ENCODE peak calls at places on chromosome 15, in seven cellular contexts. P is GM23338, G is lower lobe of right lung, T is Caco-2, N is GM23248, U is psoas muscle, R is stomach. I is an unnamed sample. For H3K27me3, the result is how much of the 10 kb centered on the place peaks cover.

GRCh38 chr15:98363416-98363815 is 284.9 kb upstream of the IGF1R start:
- DNase-seq in R (no peak), G (no peak), N (no peak), P (no peak), T (no peak), U (no peak), I (no peak)

GRCh38 chr15:82624008-82624407 is 23.2 kb downstream of the CPEB1 start:
- DNase-seq in R (no peak), U (no peak), G (no peak), T (peak), N (peak), P (no peak), I (no peak)

GRCh38 chr15:66943456-66944095 is 121.8 kb upstream of the SMAD3 start:
- DNase-seq in R (peak), T (no peak), P (peak), G (no peak), N (no peak), U (no peak), I (peak)

GRCh38 chr15:44082558-44083151 is 112.4 kb downstream of the FRMD5 start:
- DNase-seq in U (no peak), P (no peak), G (no peak), N (peak), R (no peak), T (no peak), I (no peak)

GRCh38 chr15:62394079-62394478 is 229.0 kb upstream of the C2CD4B start:
- DNase-seq in P (no peak), R (no peak), N (peak), G (no peak), T (no peak), U (no peak), I (no peak)

GRCh38 chr15:58951388-58952060 is 18.0 kb upstream of the SLTM start:
- DNase-seq in P (no peak), T (no peak), U (no peak), G (no peak), N (peak), R (no peak), I (no peak)

GRCh38 chr15:66486887-66487286 is 10.7 kb downstream of the SNAPC5 start:
- DNase-seq in T (no peak), P (no peak), N (no peak), G (no peak), U (no peak), R (no peak), I (no peak)

GRCh38 chr15:61474796-61475195 is 245.7 kb upstream of the RORA start:
- DNase-seq in T (no peak), P (no peak), U (no peak), G (no peak), N (no peak), R (no peak), I (no peak)

GRCh38 chr15:69919816-69920215 is 177.9 kb downstream of the TLE3 start:
- DNase-seq in R (no peak), U (no peak), N (no peak), G (no peak), P (peak), T (no peak), I (no peak)

GRCh38 chr15:65175511-65175910 is 9.6 kb downstream of the CLPX start:
- DNase-seq in U (no peak), N (no peak), R (no peak), T (no peak), P (no peak), G (no peak), I (no peak)

GRCh38 chr15:58457466-58457965 is 25.7 kb downstream of the LIPC start:
- DNase-seq in T (no peak), U (no peak), N (peak), R (no peak), G (no peak), P (no peak), I (no peak)

GRCh38 chr15:31197497-31198414 is 96.2 kb upstream of the TRPM1 start:
- DNase-seq in R (peak), G (peak), U (no peak), T (peak), N (peak), P (peak), I (no peak)

GRCh38 chr15:39466428-39466827 is 114.5 kb upstream of the THBS1 start:
- DNase-seq in T (no peak), G (peak), R (peak), P (peak), U (peak), N (peak), I (no peak)

GRCh38 chr15:30919877-30920550 is 16.3 kb downstream of the FAN1 start:
- DNase-seq in G (no peak), U (no peak), R (no peak), P (no peak), N (no peak), T (no peak), I (no peak)

GRCh38 chr15:59307164-59307535 is 65.5 kb downstream of the MYO1E start:
- DNase-seq in G (no peak), U (no peak), T (no peak), P (no peak), R (no peak), N (no peak), I (no peak)

GRCh38 chr15:75565062-75565970 is 13.8 kb downstream of the PTPN9 start:
- DNase-seq in U (no peak), T (peak), R (no peak), G (no peak), P (no peak), N (peak), I (no peak)

DNA sequence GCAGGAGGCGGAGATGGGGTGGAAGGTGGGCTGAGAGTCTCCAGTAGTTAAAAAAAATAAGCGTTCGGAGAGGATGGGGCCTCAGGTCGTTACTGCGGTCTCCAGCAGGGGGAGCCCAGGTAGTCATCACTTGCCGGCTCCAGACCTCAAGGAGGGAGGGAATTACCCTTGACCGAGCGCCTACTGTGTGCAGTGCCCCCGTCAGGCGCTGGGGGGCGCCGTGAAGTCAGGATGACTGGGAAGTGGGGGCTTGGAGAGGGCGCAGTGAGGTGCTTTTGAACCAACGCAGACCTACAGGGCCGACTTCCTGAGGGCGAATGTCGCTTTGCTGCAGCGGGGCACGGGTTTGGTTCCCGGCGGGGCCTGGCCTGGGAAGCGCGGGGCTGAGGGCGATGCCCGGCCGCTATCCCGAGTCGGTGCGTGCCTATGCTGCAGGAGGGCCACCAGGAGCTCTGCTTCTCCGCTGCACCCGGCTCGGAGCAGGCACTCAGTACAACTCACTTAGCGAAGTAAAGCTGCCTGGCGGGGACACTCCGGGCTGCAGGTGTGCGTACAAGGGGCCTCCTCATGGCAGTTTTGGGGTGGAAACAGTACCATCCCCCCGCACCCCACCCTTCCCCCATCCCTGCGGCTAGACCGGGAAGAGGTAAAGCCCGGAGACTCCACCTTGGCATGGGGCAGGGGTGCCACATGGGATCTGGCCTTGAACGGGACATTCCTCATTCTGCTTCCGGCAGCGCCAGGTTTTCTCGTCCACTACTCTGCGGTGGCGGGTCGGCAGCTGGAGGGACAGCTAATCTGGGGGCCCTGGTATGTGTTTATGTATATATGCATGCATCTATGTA is 79.8 kb downstream of the RHCG start:
- DNase-seq in P (peak), R (peak), N (peak), G (peak), U (peak), T (peak), I (no peak)
- H3K4me3 ChIP-seq in P (peak), R (no peak), N (no peak), G (no peak), U (no peak), T (no peak), I (no peak)

DNA sequence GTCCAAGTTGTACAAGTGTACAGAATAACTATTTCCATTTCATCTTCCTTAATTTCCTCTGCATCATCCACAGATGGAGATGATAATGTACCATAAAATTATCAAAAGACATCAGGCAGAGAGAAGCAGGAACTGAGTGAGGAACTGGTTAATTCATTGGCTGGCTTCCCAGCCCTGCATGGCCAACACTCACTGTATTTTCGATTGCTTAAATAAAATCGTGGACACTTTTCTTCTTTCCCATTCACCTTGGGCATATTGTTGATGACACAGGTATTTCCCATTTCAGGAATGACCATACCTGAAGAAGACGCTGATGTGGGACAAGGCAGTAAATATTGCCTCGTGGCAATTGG is 144.2 kb upstream of the ABHD17C start:
- DNase-seq in P (no peak), N (peak), U (no peak), G (no peak), T (no peak), R (no peak), I (no peak)
- H3K27me3 ChIP-seq in P (under half), N (under half), U (under half), G (under half), T (under half), R (under half), I (under half)

GRCh38 chr15:92959219-92959618 is 59.1 kb downstream of the CHD2 start:
- DNase-seq in U (no peak), T (no peak), P (no peak), G (no peak), N (no peak), R (no peak), I (no peak)

GRCh38 chr15:92960996-92961681 is 61.0 kb downstream of the CHD2 start:
- DNase-seq in U (no peak), T (no peak), N (no peak), P (no peak), G (no peak), R (no peak), I (no peak)

GRCh38 chr15:92954578-92954977 is 54.5 kb downstream of the CHD2 start:
- DNase-seq in T (peak), P (peak), R (no peak), G (no peak), N (peak), U (no peak), I (no peak)

GRCh38 chr15:92955706-92956105 is 55.6 kb downstream of the CHD2 start:
- DNase-seq in T (no peak), R (no peak), P (no peak), N (no peak), G (no peak), U (no peak), I (no peak)

GRCh38 chr15:92958105-92958504 is 58.0 kb downstream of the CHD2 start:
- DNase-seq in P (no peak), N (peak), R (no peak), U (no peak), G (no peak), T (no peak), I (no peak)
- H3K4me3 ChIP-seq in P (no peak), N (no peak), R (no peak), U (no peak), G (no peak), T (no peak), I (no peak)

GRCh38 chr15:73867426-73867825 is 5.9 kb upstream of the TBC1D21 start:
- DNase-seq in G (no peak), U (no peak), R (no peak), T (no peak), P (no peak), N (no peak), I (peak)
- H3K27me3 ChIP-seq in G (under half), U (under half), R (under half), T (under half), P (under half), N (half or more), I (half or more)